ENCODE peak calls at places on chromosomes 5 and 9, in nine cellular contexts. J, U, Q, S, L, T, V, C and I are unnamed samples.

GRCh38 chr9:107342762-107343161 is 59.7 kb downstream of the RAD23B start:
- DNase-seq in J (no peak), U (no peak), Q (no peak), S (no peak), L (no peak), T (no peak), V (no peak), C (no peak), I (no peak)

GRCh38 chr5:135116146-135116545 is 82.1 kb upstream of the PITX1 start:
- DNase-seq in J (no peak), U (peak), Q (no peak), S (no peak), L (peak), T (no peak), V (no peak), C (no peak), I (no peak)

GRCh38 chr5:162209005-162209605 is 141.5 kb downstream of the GABRG2 start:
- DNase-seq in J (no peak), U (peak), Q (no peak), S (no peak), L (peak), T (no peak), V (peak), C (no peak), I (no peak)

GRCh38 chr5:21646469-21646868 is 1206.7 kb downstream of the CDH12 start:
- DNase-seq in J (no peak), U (no peak), Q (no peak), S (no peak), L (no peak), T (no peak), V (no peak), C (no peak), I (no peak)

GRCh38 chr5:149457393-149457763 is 78.3 kb upstream of the IL17B start:
- DNase-seq in J (no peak), U (no peak), Q (no peak), S (no peak), L (no peak), T (no peak), V (no peak), C (no peak), I (no peak)

GRCh38 chr5:165161204-165161603 is 1655.8 kb downstream of the MAT2B start:
- DNase-seq in J (no peak), U (no peak), Q (no peak), S (no peak), L (no peak), T (no peak), V (peak), C (no peak), I (no peak)

GRCh38 chr5:177994063-177994462 is 2.0 kb downstream of the PROP1 start:
- DNase-seq in J (no peak), U (no peak), Q (no peak), S (no peak), L (no peak), T (no peak), V (no peak), C (no peak), I (no peak)

GRCh38 chr5:132496631-132497487 is 6.3 kb upstream of the IRF1 start:
- DNase-seq in J (no peak), U (peak), Q (peak), S (peak), L (peak), T (no peak), V (peak), C (peak), I (peak)

GRCh38 chr9:124110307-124110915 is 98.8 kb downstream of the LHX2 start:
- DNase-seq in J (no peak), U (peak), Q (peak), S (peak), L (peak), T (no peak), V (peak), C (peak), I (peak)

GRCh38 chr5:12704955-12705354 is 800.7 kb upstream of the CTNND2 start:
- DNase-seq in J (no peak), U (no peak), Q (no peak), S (no peak), L (no peak), T (no peak), V (peak), C (no peak), I (no peak)

GRCh38 chr5:83306572-83307241 is 164.8 kb upstream of the VCAN start:
- DNase-seq in J (no peak), U (peak), Q (no peak), S (peak), L (peak), T (no peak), V (peak), C (no peak), I (peak)

GRCh38 chr5:143118222-143118621 is 285.3 kb downstream of the NR3C1 start:
- DNase-seq in J (no peak), U (no peak), Q (no peak), S (no peak), L (no peak), T (no peak), V (no peak), C (no peak), I (no peak)

GRCh38 chr5:164422400-164422799 is 917.0 kb downstream of the MAT2B start:
- DNase-seq in J (no peak), U (no peak), Q (no peak), S (no peak), L (no peak), T (no peak), V (peak), C (no peak), I (no peak)

GRCh38 chr5:176836811-176837706 is 26.7 kb downstream of the UNC5A start:
- DNase-seq in J (no peak), U (no peak), Q (no peak), S (no peak), L (no peak), T (no peak), V (no peak), C (no peak), I (no peak)

GRCh38 chr5:3114467-3114866 is 363.0 kb upstream of the IRX2 start:
- DNase-seq in J (no peak), U (no peak), Q (no peak), S (no peak), L (no peak), T (no peak), V (no peak), C (no peak), I (no peak)

GRCh38 chr9:78031826-78032598 is 401 bp upstream of the GNAQ start:
- DNase-seq in J (peak), U (peak), Q (peak), S (peak), L (peak), T (peak), V (peak), C (peak), I (peak)

GRCh38 chr9:13274901-13275641 is 4.4 kb downstream of the MPDZ start:
- DNase-seq in J (no peak), U (no peak), Q (no peak), S (peak), L (peak), T (no peak), V (peak), C (no peak), I (no peak)

GRCh38 chr5:179152941-179153340 is 92.8 kb downstream of the ZNF354C start:
- DNase-seq in J (no peak), U (no peak), Q (no peak), S (no peak), L (no peak), T (no peak), V (no peak), C (no peak), I (no peak)